ENCODE peak calls at places on chromosome 19, in five cellular contexts. K is A549, B is K562, O is HepG2, J is GM12878. X is an unnamed sample.

GRCh38 chr19:44776402-44777096 is 1.1 kb upstream of the CBLC start:
- DNase-seq in K (no peak), O (no peak), J (no peak), B (no peak), X (peak; percentile 32)

GRCh38 chr19:46487802-46488445 is 7.7 kb downstream of the PNMA8B start:
- DNase-seq in O (peak; percentile 46), B (peak; percentile 80), K (peak; percentile 86), J (no peak), X (peak; percentile 91)

GRCh38 chr19:35715355-35715809 is 2.4 kb upstream of the KMT2B start:
- DNase-seq in B (no peak), J (no peak), O (no peak), K (no peak), X (no peak)

GRCh38 chr19:11506101-11506555 is 489 bp upstream of the ZNF653 start:
- DNase-seq in K (no peak), O (no peak), B (no peak), J (no peak), X (no peak)

GRCh38 chr19:15631817-15632216 is 8.9 kb upstream of the CYP4F3 start:
- DNase-seq in O (peak; percentile 27), B (peak; percentile 62), K (peak; percentile 13), J (peak; percentile 3), X (peak; percentile 64)

GRCh38 chr19:41696402-41697197 is 8.5 kb upstream of the CEACAM7 start:
- DNase-seq in K (no peak), O (no peak), B (peak; percentile 5), J (no peak), X (peak; percentile 36)

GRCh38 chr19:29793116-29793727 is 18.6 kb upstream of the CCNE1 start:
- DNase-seq in O (no peak), J (no peak), K (no peak), B (no peak), X (no peak)

GRCh38 chr19:29882719-29883105 is 59.3 kb upstream of the URI1 start:
- DNase-seq in K (no peak), B (no peak), J (no peak), O (no peak), X (peak; percentile 34)

GRCh38 chr19:5078666-5079409 is 109.9 kb downstream of the KDM4B start:
- DNase-seq in J (no peak), B (no peak), O (no peak), K (no peak), X (no peak)

GRCh38 chr19:7007859-7008258 is 13.4 kb downstream of the MBD3L2B start:
- DNase-seq in O (no peak), J (no peak), B (no peak), K (no peak), X (no peak)

GRCh38 chr19:49422407-49423277 is 599 bp downstream of the PTH2 start:
- DNase-seq in K (peak; percentile 66), B (peak; percentile 90), O (no peak), J (no peak), X (peak; percentile 85)

GRCh38 chr19:14347999-14348889 is 33.0 kb upstream of the ADGRE5 start:
- DNase-seq in J (no peak), B (peak; percentile 80), O (peak; percentile 28), K (peak; percentile 76), X (peak; percentile 80)

GRCh38 chr19:10748924-10749434 is 31.1 kb downstream of the DNM2 start:
- DNase-seq in B (peak; percentile 87), J (no peak), K (peak; percentile 51), O (peak; percentile 94), X (no peak)

GRCh38 chr19:16587031-16588023 is 15.1 kb upstream of the SLC35E1 start:
- DNase-seq in B (no peak), O (no peak), J (peak; percentile 84), K (no peak), X (no peak)

GRCh38 chr19:9584073-9584833 is at the start of gene ZNF121:
- DNase-seq in J (peak; percentile 61), K (peak; percentile 36), B (peak; percentile 94), O (peak; percentile 77), X (peak; percentile 86)

GRCh38 chr19:35146746-35147466 is 3.9 kb downstream of the FXYD7 start:
- DNase-seq in J (no peak), O (no peak), B (no peak), K (no peak), X (no peak)

GRCh38 chr19:28535352-28535775 is 677.6 kb downstream of the UQCRFS1 start:
- DNase-seq in J (no peak), B (peak; percentile 90), O (no peak), K (no peak), X (no peak)

GRCh38 chr19:47447470-47448359 is 24.0 kb downstream of the SLC8A2 start:
- DNase-seq in J (no peak), K (peak; percentile 67), O (peak; percentile 31), B (peak; percentile 96), X (peak; percentile 99)

GRCh38 chr19:30719189-30719990 is 347.2 kb downstream of the ZNF536 start:
- DNase-seq in J (no peak), O (no peak), B (peak; percentile 3), K (no peak), X (peak; percentile 48)

GRCh38 chr19:1026189-1027019 is at the start of gene CNN2:
- DNase-seq in B (peak; percentile 86), J (no peak), O (peak; percentile 64), K (peak; percentile 69), X (peak; percentile 84)
- TF ChIP-seq ESRRA in B (peak; percentile 33), J (no peak), O (no peak), K (no peak), X (no peak)

DNA sequence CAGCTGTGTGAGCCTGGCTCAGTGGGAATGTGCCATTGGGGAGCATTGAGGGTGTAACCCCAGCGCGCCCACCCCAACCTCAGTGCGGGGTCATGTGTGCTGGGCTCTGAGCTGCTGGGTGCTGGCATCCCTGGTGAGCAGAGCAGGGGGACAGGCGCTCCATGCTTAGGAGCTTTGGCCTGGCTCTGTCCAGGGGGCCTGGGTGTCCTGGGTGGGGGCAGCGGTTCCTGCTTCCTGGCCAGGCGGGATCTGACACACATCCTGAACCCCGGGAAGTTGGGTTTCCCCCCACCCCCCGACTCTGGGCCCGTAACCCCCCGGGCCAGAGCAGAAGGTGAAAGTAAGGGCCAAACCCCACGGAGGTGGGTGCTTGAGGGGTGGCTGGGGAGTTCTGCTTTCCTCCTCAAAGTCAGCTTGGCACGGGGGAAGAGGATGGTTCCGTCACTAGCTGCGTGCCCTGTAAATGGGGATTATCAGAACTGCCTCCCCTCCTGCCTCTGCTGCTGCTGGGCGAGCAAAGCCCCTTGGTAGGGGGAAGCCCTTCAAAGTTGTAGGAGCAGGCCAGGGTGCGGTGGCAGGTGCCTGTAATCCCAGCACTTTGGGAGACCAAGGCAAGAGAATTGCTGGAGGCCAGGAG is 1.7 kb downstream of the LRP3 start:
- DNase-seq in B (no peak), O (no peak), K (no peak), J (no peak), X (no peak)
- TF ChIP-seq ESRRA in B (no peak), O (no peak), K (no peak), J (no peak), X (no peak)

GRCh38 chr19:53813996-53814395 is 10.1 kb downstream of the NLRP12 start:
- DNase-seq in K (no peak), B (no peak), J (no peak), O (no peak), X (no peak)
- TF ChIP-seq ESRRA in K (no peak), B (no peak), J (no peak), O (no peak), X (no peak)

DNA sequence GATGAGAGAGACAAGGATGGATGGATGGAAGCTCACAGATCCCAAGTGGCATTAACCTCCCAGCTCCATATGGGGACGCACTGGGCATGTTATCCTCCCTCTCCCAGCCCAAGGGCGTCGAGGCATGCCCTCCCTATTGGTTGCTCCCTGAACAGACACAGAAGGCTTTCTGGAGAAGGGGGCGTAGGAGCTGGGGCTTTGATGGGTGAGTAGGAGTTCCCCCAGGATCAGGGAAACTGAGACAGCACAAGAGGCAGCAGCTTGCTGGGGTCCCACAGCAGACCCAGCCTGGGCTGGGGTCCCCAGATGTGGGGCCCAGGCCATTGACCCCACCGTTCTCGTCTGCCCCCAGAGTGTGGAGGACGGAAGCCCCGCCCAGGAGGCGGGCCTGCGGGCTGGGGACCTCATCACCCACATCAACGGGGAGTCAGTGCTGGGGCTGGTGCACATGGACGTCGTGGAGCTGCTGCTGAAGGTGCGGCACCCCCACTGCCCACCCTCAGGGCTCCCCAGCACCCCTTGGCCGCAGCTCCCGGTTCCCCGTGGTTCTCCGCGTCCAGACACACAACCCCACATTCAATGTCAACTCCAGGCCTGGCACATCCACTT is 7.5 kb upstream of the PIK3R2 start:
- DNase-seq in J (no peak), O (no peak), B (no peak), K (no peak), X (no peak)
- TF ChIP-seq ESRRA in J (no peak), O (no peak), B (no peak), K (no peak), X (no peak)